ENCODE peak calls at places on chromosomes 16 and 17, in four cellular contexts. L is astrocyte of the spinal cord, S is choroid plexus epithelial cell, V is mammary epithelial cell. Z is an unnamed sample.

GRCh38 chr17:61411944-61412859 is 12.6 kb downstream of the TBX2 start:
- DNase-seq in L (peak), S (peak), V (peak), Z (peak)

GRCh38 chr16:11139624-11140375 is 116.2 kb downstream of the SOCS1 start:
- DNase-seq in L (peak), S (no peak), V (no peak), Z (no peak)

GRCh38 chr17:48729335-48730239 is 1.0 kb upstream of the HOXB13 start:
- DNase-seq in L (no peak), S (no peak), V (no peak), Z (peak)

GRCh38 chr17:57097832-57098421 is 12.9 kb downstream of the AKAP1 start:
- DNase-seq in L (peak), S (peak), V (peak), Z (peak)

GRCh38 chr17:80732268-80732667 is 187.6 kb downstream of the RPTOR start:
- DNase-seq in L (peak), S (peak), V (no peak), Z (peak)

GRCh38 chr17:77423589-77424451 is 283.1 kb downstream of the SEC14L1 start:
- DNase-seq in L (peak), S (peak), V (peak), Z (peak)

GRCh38 chr16:60740033-60740696 is 1296.1 kb downstream of the CDH8 start:
- DNase-seq in L (no peak), S (no peak), V (peak), Z (no peak)

GRCh38 chr16:46765050-46765449 is 16.9 kb upstream of the MYLK3 start:
- DNase-seq in L (peak), S (peak), V (peak), Z (no peak)

GRCh38 chr17:39934324-39934723 is 6.8 kb downstream of the LRRC3C start:
- DNase-seq in L (no peak), S (no peak), V (no peak), Z (no peak)

GRCh38 chr17:58085039-58085715 is 2.0 kb downstream of the DYNLL2 start:
- DNase-seq in L (no peak), S (no peak), V (no peak), Z (no peak)

GRCh38 chr17:10661377-10661906 is 4.3 kb upstream of the MYH3 start:
- DNase-seq in L (peak), S (no peak), V (no peak), Z (no peak)

GRCh38 chr16:67431077-67431804 is at the start of gene HSD11B2:
- DNase-seq in L (peak), S (peak), V (peak), Z (peak)

GRCh38 chr16:13680021-13680672 is 239.8 kb upstream of the ERCC4 start:
- DNase-seq in L (no peak), S (no peak), V (no peak), Z (no peak)

GRCh38 chr17:30541802-30542201 is 64.6 kb downstream of the GOSR1 start:
- DNase-seq in L (no peak), S (no peak), V (no peak), Z (no peak)

GRCh38 chr16:7398536-7398935 is 65.9 kb downstream of the RBFOX1 start:
- DNase-seq in L (no peak), S (no peak), V (no peak), Z (no peak)

GRCh38 chr17:76934561-76935320 is 66.5 kb downstream of the MGAT5B start:
- DNase-seq in L (peak), S (no peak), V (no peak), Z (no peak)

GRCh38 chr17:64786337-64786736 is 124.2 kb upstream of the SMURF2 start:
- DNase-seq in L (no peak), S (no peak), V (peak), Z (no peak)

GRCh38 chr16:30030841-30031413 is at the start of gene TLCD3B:
- DNase-seq in L (no peak), S (no peak), V (no peak), Z (no peak)

GRCh38 chr16:30033270-30033669 is 2.2 kb upstream of the TLCD3B start:
- DNase-seq in L (no peak), S (no peak), V (peak), Z (no peak)

GRCh38 chr16:30030011-30030685 is 923 bp downstream of the TLCD3B start:
- DNase-seq in L (no peak), S (no peak), V (no peak), Z (no peak)

GRCh38 chr16:30032083-30032819 is 1.2 kb upstream of the TLCD3B start:
- DNase-seq in L (peak), S (peak), V (peak), Z (peak)

GRCh38 chr16:30031477-30031918 is 427 bp upstream of the TLCD3B start:
- DNase-seq in L (no peak), S (no peak), V (no peak), Z (no peak)
- TF ChIP-seq CTCF in L (no peak), S (no peak), V (no peak), Z (no peak)

GRCh38 chr17:35984140-35984539 is 2.4 kb downstream of the CCL14 start:
- DNase-seq in L (no peak), S (no peak), V (no peak), Z (no peak)

GRCh38 chr17:35981246-35981645 is at the start of gene CCL16:
- DNase-seq in L (no peak), S (no peak), V (no peak), Z (no peak)

GRCh38 chr17:35982409-35983191 is 1.3 kb upstream of the CCL16 start:
- DNase-seq in L (no peak), S (no peak), V (no peak), Z (no peak)

GRCh38 chr17:35978346-35978745 is 3.0 kb downstream of the CCL16 start:
- DNase-seq in L (no peak), S (no peak), V (no peak), Z (no peak)

GRCh38 chr17:35981908-35982330 is 622 bp upstream of the CCL16 start:
- DNase-seq in L (no peak), S (no peak), V (no peak), Z (no peak)
- TF ChIP-seq CTCF in L (no peak), S (no peak), V (no peak), Z (no peak)

DNA sequence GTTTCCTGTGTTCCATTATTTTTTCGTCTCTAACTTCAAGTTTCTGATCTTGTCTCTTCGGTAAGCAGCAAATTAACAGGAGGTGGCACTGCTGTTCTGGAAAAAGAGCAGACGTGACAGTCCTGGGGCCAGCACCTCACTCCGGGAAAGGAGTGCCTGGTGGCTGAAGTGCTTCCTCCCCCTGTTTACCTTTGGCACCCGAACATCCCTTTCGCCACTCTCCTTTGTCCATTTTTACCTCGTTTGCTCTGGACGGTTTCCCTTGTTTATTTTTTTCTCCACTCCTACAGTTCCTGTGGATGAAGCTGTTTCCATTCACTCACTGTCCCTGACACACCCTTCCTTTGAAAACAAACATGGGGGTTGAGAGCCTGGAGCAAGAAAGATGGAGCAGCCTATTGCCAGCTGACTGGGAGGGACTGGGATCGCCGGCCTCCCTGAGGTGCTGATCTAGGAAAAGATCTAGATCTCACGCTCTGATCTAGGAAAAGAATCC is 12.6 kb downstream of the SAP30BP start:
- DNase-seq in L (peak), S (peak), V (peak), Z (peak)
- TF ChIP-seq CTCF in L (peak), S (peak), V (peak), Z (peak)

DNA sequence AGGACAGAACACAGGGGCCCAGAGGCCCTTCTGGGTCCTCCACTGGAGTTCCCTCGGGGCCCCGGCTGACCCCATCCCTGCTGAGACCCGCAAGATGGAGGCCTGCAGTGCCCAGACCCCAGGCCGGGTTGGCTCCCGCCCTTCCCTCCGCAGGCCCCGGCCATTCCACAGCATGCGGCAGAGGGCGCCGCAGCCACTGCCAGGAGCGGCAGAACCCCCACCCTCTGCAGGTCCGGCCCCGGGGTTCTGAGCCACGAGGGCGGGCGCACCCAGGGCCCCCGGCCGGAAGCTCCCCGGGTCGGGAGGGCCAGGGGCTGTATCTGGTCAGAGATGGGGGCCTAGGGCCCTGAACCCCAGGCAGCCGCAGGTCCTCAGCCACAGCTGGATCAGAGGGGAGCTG is 2.4 kb upstream of the PERCC1 start:
- DNase-seq in L (no peak), S (peak), V (no peak), Z (no peak)
- TF ChIP-seq CTCF in L (peak), S (peak), V (peak), Z (peak)

GRCh38 chr16:29316673-29317237 is 89.8 kb downstream of the NPIPB11 start:
- DNase-seq in L (no peak), S (no peak), V (no peak), Z (no peak)

GRCh38 chr16:29315046-29315445 is 91.5 kb downstream of the NPIPB11 start:
- DNase-seq in L (no peak), S (peak), V (no peak), Z (peak)

GRCh38 chr16:29317269-29317668 is 89.2 kb downstream of the NPIPB11 start:
- DNase-seq in L (no peak), S (no peak), V (no peak), Z (no peak)

GRCh38 chr16:29314292-29314934 is 92.1 kb downstream of the NPIPB11 start:
- DNase-seq in L (no peak), S (no peak), V (no peak), Z (no peak)

DNA sequence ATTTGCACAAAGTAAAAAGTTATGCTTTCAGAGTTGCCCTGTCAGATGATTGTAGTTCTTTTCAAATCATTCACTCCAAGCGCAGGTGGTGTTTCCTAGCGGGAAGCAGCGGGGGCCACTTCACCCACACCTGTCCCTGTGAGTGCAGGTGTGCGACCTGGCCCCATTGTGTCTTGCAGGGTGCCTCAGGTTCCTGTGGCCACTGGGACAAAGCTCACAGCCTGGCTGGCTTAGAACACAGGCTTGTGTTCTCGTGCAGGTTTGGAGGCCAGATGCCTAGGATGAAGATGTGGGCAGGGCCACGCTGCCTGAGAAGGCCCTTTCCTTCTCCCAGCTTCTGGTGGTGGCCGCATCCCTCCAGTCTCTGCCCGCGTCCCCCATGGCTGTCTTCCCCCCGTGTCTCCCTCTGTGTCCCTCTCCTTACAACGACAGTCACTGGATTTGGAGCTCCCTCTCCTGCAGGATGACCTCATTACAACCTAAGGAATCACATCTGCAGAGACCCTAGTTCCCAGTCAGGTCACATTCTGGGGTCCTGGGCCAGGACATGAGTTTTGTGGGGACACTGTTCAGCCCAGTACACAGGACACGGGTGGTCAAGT is 90.5 kb downstream of the NPIPB11 start:
- DNase-seq in L (no peak), S (no peak), V (no peak), Z (no peak)
- TF ChIP-seq CTCF in L (peak), S (no peak), V (peak), Z (peak)

DNA sequence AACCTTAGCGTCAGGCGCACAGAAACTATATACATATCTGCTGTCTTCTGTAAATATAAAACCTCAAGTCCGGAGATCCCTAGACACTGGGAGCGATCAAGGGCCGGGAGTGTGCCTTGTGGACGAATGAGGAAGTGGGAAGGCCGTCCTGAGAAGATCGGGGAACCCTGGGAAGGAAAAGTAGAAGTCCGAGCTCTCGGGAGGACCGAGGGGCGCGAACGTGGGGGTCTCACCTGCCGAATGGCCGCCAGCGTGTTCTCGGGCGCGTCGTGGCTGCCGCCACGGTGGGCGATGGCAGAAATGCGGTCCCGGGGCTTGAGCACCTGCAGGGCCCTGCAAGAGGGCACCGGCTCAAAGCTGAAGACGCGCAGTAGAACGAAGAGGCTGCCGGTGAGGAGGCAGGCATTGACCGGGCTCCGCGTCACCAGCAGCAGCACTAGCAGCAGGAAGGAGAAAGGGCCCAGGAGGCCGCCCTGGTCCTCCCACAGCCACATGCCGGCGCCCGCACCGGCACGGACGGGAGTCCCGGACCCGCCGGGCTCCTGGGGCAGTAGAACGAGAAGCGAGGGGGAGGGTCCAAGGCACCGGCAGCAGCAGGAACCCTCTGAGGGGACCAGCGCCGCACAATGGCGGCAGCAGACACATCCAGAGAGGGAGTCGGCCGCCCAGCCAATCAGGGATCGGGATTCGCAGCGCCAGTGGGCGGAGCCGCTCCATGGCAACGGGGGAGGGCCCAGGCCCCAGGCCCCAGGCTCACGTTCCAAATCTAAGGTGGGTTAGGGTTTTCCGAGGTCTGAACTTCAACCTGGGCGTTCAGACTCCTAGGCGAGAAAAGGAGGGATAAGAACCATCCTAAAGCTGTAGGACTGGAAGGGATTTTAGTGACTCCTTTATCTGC is at the start of gene GDE1:
- DNase-seq in L (peak), S (peak), V (peak), Z (peak)
- TF ChIP-seq CTCF in L (peak), S (peak), V (peak), Z (peak)

GRCh38 chr16:87443964-87444363 is 48.9 kb downstream of the ZCCHC14 start:
- DNase-seq in L (no peak), S (no peak), V (no peak), Z (no peak)
- TF ChIP-seq CTCF in L (no peak), S (no peak), V (no peak), Z (no peak)